ENCODE peak calls at places on chromosome 22, in nine cellular contexts. W, R, I, G, A, U, E, D and Y are unnamed samples.

GRCh38 chr22:30481711-30482110 is 9.9 kb upstream of the SEC14L3 start:
- DNase-seq in W (no peak), R (no peak), I (no peak), G (no peak), A (peak), U (no peak), E (no peak), D (no peak), Y (no peak)

GRCh38 chr22:27656970-27657369 is 144.6 kb downstream of the MN1 start:
- DNase-seq in W (no peak), R (no peak), I (no peak), G (no peak), A (no peak), U (no peak), E (no peak), D (no peak), Y (no peak)

GRCh38 chr22:23402275-23403151 is 177.6 kb downstream of the IGLL1 start:
- DNase-seq in W (peak), R (peak), I (peak), G (peak), A (peak), U (peak), E (no peak), D (no peak), Y (peak)

GRCh38 chr22:19843107-19843856 is 11.4 kb downstream of the GNB1L start:
- DNase-seq in W (no peak), R (no peak), I (no peak), G (no peak), A (no peak), U (no peak), E (no peak), D (peak), Y (no peak)

GRCh38 chr22:44583854-44584253 is 85.8 kb upstream of the RTL6 start:
- DNase-seq in W (no peak), R (peak), I (no peak), G (no peak), A (no peak), U (no peak), E (peak), D (no peak), Y (no peak)

GRCh38 chr22:29030618-29031235 is 30.9 kb downstream of the C22orf31 start:
- DNase-seq in W (peak), R (peak), I (peak), G (no peak), A (peak), U (peak), E (no peak), D (peak), Y (peak)

GRCh38 chr22:48757581-48757980 is 1070.1 kb downstream of the BRD1 start:
- DNase-seq in W (no peak), R (no peak), I (no peak), G (no peak), A (no peak), U (no peak), E (peak), D (no peak), Y (no peak)

GRCh38 chr22:44210721-44211120 is 30.0 kb downstream of the PARVG start:
- DNase-seq in W (no peak), R (no peak), I (no peak), G (no peak), A (no peak), U (no peak), E (no peak), D (no peak), Y (no peak)

GRCh38 chr22:33116846-33117547 is 58.8 kb upstream of the SYN3 start:
- DNase-seq in W (no peak), R (no peak), I (no peak), G (no peak), A (peak), U (no peak), E (no peak), D (no peak), Y (no peak)

GRCh38 chr22:29654420-29654819 is 51.0 kb downstream of the NF2 start:
- DNase-seq in W (no peak), R (no peak), I (no peak), G (no peak), A (no peak), U (no peak), E (no peak), D (no peak), Y (no peak)

GRCh38 chr22:30015229-30015797 is 65.0 kb upstream of the HORMAD2 start:
- DNase-seq in W (no peak), R (no peak), I (no peak), G (no peak), A (peak), U (no peak), E (no peak), D (no peak), Y (no peak)

GRCh38 chr22:50312371-50312770 is 4.9 kb upstream of the PLXNB2 start:
- DNase-seq in W (no peak), R (no peak), I (no peak), G (no peak), A (no peak), U (no peak), E (no peak), D (no peak), Y (no peak)

GRCh38 chr22:26463688-26464087 is 19.9 kb downstream of the HPS4 start:
- DNase-seq in W (no peak), R (no peak), I (no peak), G (no peak), A (no peak), U (no peak), E (no peak), D (no peak), Y (no peak)